ENCODE peak calls at places on chromosomes 12 and 14, in five cellular contexts. Q is tibial artery; J is CD8-positive, alpha-beta T cell; I is breast epithelium; W is left lung. R is an unnamed sample.

GRCh38 chr12:68780731-68781130 is 27.2 kb upstream of the MDM2 start:
- DNase-seq in Q (no peak), J (no peak), I (no peak), W (no peak), R (no peak)

GRCh38 chr12:51442324-51442723 is 17.7 kb downstream of the SLC4A8 start:
- DNase-seq in Q (no peak), J (no peak), I (no peak), W (no peak), R (peak; percentile 68)

GRCh38 chr12:117850048-117850447 is 118.7 kb downstream of the KSR2 start:
- DNase-seq in Q (no peak), J (no peak), I (no peak), W (no peak), R (no peak)

GRCh38 chr12:129676411-129676810 is 227.4 kb downstream of the TMEM132D start:
- DNase-seq in Q (no peak), J (no peak), I (no peak), W (no peak), R (peak; percentile 53)

GRCh38 chr14:69313176-69313575 is 53.2 kb downstream of the GALNT16 start:
- DNase-seq in Q (peak; percentile 56), J (no peak), I (no peak), W (no peak), R (no peak)

GRCh38 chr14:93745603-93746273 is 42.5 kb downstream of the PRIMA1 start:
- DNase-seq in Q (no peak), J (no peak), I (no peak), W (no peak), R (no peak)

GRCh38 chr12:482061-482460 is 22.3 kb downstream of the B4GALNT3 start:
- DNase-seq in Q (no peak), J (no peak), I (no peak), W (no peak), R (no peak)

GRCh38 chr14:38290601-38291190 is 34.8 kb upstream of the CLEC14A start:
- DNase-seq in Q (no peak), J (no peak), I (no peak), W (no peak), R (no peak)

GRCh38 chr14:53953828-53954550 is 2.6 kb downstream of the BMP4 start:
- DNase-seq in Q (peak; percentile 83), J (no peak), I (no peak), W (peak; percentile 80), R (no peak)

GRCh38 chr14:95389471-95390011 is 69.8 kb upstream of the CLMN start:
- DNase-seq in Q (peak; percentile 94), J (no peak), I (peak; percentile 61), W (no peak), R (peak; percentile 11)

GRCh38 chr12:26629864-26630263 is 203.1 kb downstream of the ITPR2 start:
- DNase-seq in Q (no peak), J (no peak), I (no peak), W (no peak), R (no peak)

GRCh38 chr14:29016050-29016900 is 249.7 kb downstream of the FOXG1 start:
- DNase-seq in Q (no peak), J (no peak), I (no peak), W (no peak), R (no peak)

GRCh38 chr12:101743724-101744472 is 4.6 kb upstream of the SYCP3 start:
- DNase-seq in Q (no peak), J (no peak), I (no peak), W (no peak), R (no peak)

GRCh38 chr12:79251356-79251755 is 386.8 kb downstream of the SYT1 start:
- DNase-seq in Q (no peak), J (no peak), I (no peak), W (no peak), R (no peak)

GRCh38 chr14:57389646-57390036 is 745 bp upstream of the NAA30 start:
- DNase-seq in Q (no peak), J (no peak), I (no peak), W (no peak), R (no peak)

GRCh38 chr14:29240046-29240445 is 473.5 kb downstream of the FOXG1 start:
- DNase-seq in Q (no peak), J (no peak), I (no peak), W (no peak), R (no peak)

GRCh38 chr12:30908389-30909087 is 18.0 kb upstream of the TSPAN11 start:
- DNase-seq in Q (no peak), J (no peak), I (no peak), W (no peak), R (no peak)

GRCh38 chr12:1639538-1639937 is 10.5 kb downstream of the WNT5B start:
- DNase-seq in Q (no peak), J (no peak), I (no peak), W (peak; percentile 86), R (no peak)

GRCh38 chr14:54108481-54109471 is 152.2 kb upstream of the BMP4 start:
- DNase-seq in Q (no peak), J (no peak), I (no peak), W (no peak), R (no peak)

GRCh38 chr12:17206553-17206952 is 600.6 kb upstream of the LMO3 start:
- DNase-seq in Q (no peak), J (no peak), I (no peak), W (no peak), R (no peak)

GRCh38 chr12:94326234-94326633 is 133.4 kb downstream of the CEP83 start:
- DNase-seq in Q (no peak), J (no peak), I (no peak), W (no peak), R (no peak)

GRCh38 chr12:94262228-94263010 is 114.0 kb downstream of the PLXNC1 start:
- DNase-seq in Q (peak; percentile 94), J (peak; percentile 79), I (peak; percentile 70), W (peak; percentile 90), R (peak; percentile 80)

GRCh38 chr14:68626386-68626785 is 166.5 kb downstream of the ZFP36L1 start:
- DNase-seq in Q (peak; percentile 87), J (no peak), I (no peak), W (no peak), R (no peak)

GRCh38 chr12:14883663-14884062 is 2.0 kb downstream of the MGP start:
- DNase-seq in Q (no peak), J (no peak), I (no peak), W (no peak), R (no peak)

GRCh38 chr14:89720741-89721315 is 233.7 kb downstream of the EFCAB11 start:
- DNase-seq in Q (peak; percentile 68), J (peak; percentile 77), I (peak; percentile 40), W (peak; percentile 73), R (peak; percentile 7)

GRCh38 chr12:20489645-20490044 is 121.3 kb downstream of the PDE3A start:
- DNase-seq in Q (no peak), J (no peak), I (no peak), W (no peak), R (no peak)

GRCh38 chr12:85036241-85036707 is at the start of the genes LRRIQ1 and TSPAN19:
- DNase-seq in Q (peak; percentile 62), J (no peak), I (peak; percentile 61), W (peak; percentile 58), R (peak; percentile 60)

GRCh38 chr12:87995581-87996178 is 33.5 kb downstream of the C12orf50 start:
- DNase-seq in Q (no peak), J (peak; percentile 18), I (no peak), W (no peak), R (peak; percentile 75)

GRCh38 chr12:106767954-106768501 is 6.5 kb upstream of the RIC8B start:
- DNase-seq in Q (no peak), J (no peak), I (no peak), W (no peak), R (no peak)

GRCh38 chr14:104293231-104293841 is 154.9 kb downstream of the KIF26A start:
- DNase-seq in Q (peak; percentile 33), J (no peak), I (no peak), W (peak; percentile 61), R (peak; percentile 21)

GRCh38 chr12:10392394-10392930 is 2.6 kb upstream of the KLRK1 start:
- DNase-seq in Q (peak; percentile 71), J (peak; percentile 51), I (peak; percentile 78), W (no peak), R (no peak)

DNA sequence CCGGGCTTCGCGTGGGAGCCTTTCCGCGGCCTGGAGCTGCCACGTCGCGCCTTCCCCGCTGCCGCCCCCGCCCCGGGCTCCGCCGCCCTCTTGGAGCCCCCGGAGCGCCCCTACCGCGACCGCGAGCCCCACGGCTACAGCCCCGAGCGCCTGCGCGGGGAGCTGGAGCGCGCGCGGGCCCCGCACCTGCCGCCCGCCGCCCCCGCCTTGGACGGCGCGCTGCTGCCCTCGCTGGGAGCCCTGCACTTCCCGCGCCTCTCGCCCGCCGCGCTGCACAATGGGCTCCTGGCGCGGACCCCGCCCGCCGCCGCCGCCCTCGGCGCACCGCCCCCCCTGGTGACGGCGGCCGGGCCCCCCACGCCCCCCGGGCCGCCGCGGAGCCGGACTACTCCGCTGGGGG is 27.1 kb downstream of the LRCOL1 start:
- DNase-seq in Q (no peak), J (no peak), I (no peak), W (no peak), R (no peak)
- H3K27me3 ChIP-seq in Q (no peaks in the 10 kb centered on the region), J (no peaks in the 10 kb centered on the region), I (no peaks in the 10 kb centered on the region), W (no peaks in the 10 kb centered on the region), R (no peaks in the 10 kb centered on the region)

GRCh38 chr12:132306885-132307191 is 22.6 kb downstream of the GALNT9 start:
- DNase-seq in Q (no peak), J (no peak), I (no peak), W (no peak), R (no peak)

GRCh38 chr12:132305991-132306884 is 23.2 kb downstream of the GALNT9 start:
- DNase-seq in Q (no peak), J (no peak), I (no peak), W (peak; percentile 75), R (peak; percentile 20)

GRCh38 chr12:132308311-132309161 is 20.9 kb downstream of the GALNT9 start:
- DNase-seq in Q (no peak), J (no peak), I (no peak), W (peak; percentile 76), R (no peak)

GRCh38 chr12:132302466-132303358 is 26.7 kb downstream of the GALNT9 start:
- DNase-seq in Q (no peak), J (no peak), I (no peak), W (peak; percentile 58), R (peak; percentile 19)

GRCh38 chr12:132305560-132305966 is 23.8 kb downstream of the GALNT9 start:
- DNase-seq in Q (no peak), J (no peak), I (no peak), W (peak; percentile 57), R (peak; percentile 29)
- H3K27me3 ChIP-seq in Q (peaks cover 29% of the 10 kb centered on the region), J (no peaks in the 10 kb centered on the region), I (peaks cover 54% of the 10 kb centered on the region), W (peaks cover 23% of the 10 kb centered on the region), R (no peaks in the 10 kb centered on the region)

GRCh38 chr12:132385375-132385774 is 56.0 kb upstream of the GALNT9 start:
- DNase-seq in Q (no peak), J (no peak), I (no peak), W (peak; percentile 13), R (no peak)
- H3K27me3 ChIP-seq in Q (peaks cover 56% of the 10 kb centered on the region), J (peaks cover 2% of the 10 kb centered on the region), I (peaks cover 74% of the 10 kb centered on the region), W (peaks cover 66% of the 10 kb centered on the region), R (peaks cover 47% of the 10 kb centered on the region)

DNA sequence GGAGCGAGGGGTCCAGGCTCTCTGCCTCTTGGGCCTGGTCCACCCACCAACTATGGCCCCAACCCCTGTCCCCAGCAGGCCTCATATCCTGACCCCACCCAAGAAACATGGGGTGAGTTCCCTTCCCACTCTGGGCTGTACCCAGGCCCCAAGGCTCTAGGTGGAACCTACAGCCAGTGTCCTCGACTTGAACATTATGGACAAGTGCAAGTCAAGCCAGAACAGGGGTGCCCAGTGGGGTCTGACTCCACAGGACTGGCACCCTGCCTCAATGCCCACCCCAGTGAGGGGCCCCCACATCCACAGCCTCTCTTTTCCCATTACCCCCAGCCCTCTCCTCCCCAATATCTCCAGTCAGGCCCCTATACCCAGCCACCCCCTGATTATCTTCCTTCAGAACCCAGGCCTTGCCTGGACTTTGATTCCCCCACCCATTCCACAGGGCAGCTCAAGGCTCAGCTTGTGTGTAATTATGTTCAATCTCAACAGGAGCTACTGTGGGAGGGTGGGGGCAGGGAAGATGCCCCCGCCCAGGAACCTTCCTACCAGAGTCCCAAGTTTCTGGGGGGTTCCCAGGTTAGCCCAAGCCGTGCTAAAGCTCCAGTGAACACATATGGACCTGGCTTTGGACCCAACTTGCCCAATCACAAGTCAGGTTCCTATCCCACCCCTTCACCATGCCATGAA is 8.6 kb downstream of the ARHGAP9 start:
- DNase-seq in Q (no peak), J (no peak), I (no peak), W (no peak), R (no peak)
- H3K27me3 ChIP-seq in Q (peaks cover 57% of the 10 kb centered on the region), J (no peaks in the 10 kb centered on the region), I (peaks cover 19% of the 10 kb centered on the region), W (peaks cover 53% of the 10 kb centered on the region), R (no peaks in the 10 kb centered on the region)

R was measured in dorsolateral prefrontal cortex.